ENCODE peak calls at places on chromosome X, in six cellular contexts. S, U, X, W, B and H are unnamed samples.
A peak's percentile ranks its signal among the peaks of the same experiment; 100 is the strongest.

GRCh38 chrX:150772150-150772970 is 79.2 kb downstream of the MTMR1 start:
- DNase-seq in S (peak; percentile 59), W (peak; percentile 78), U (peak; percentile 71), X (peak; percentile 36), B (peak; percentile 70), H (peak; percentile 57)

GRCh38 chrX:130560558-130560957 is 158.8 kb downstream of the RBMX2 start:
- DNase-seq in B (no peak), S (no peak), W (no peak), X (no peak), U (no peak), H (no peak)

GRCh38 chrX:154025230-154025629 is 5.5 kb upstream of the IRAK1 start:
- DNase-seq in W (no peak), S (no peak), U (no peak), X (no peak), B (no peak), H (no peak)

GRCh38 chrX:19514791-19515614 is at the start of gene MAP3K15:
- DNase-seq in X (peak; percentile 12), W (no peak), U (peak; percentile 12), S (no peak), B (no peak), H (no peak)

GRCh38 chrX:101287402-101287801 is 3.7 kb downstream of the TAF7L start:
- DNase-seq in B (peak; percentile 15), W (peak; percentile 72), X (peak; percentile 33), U (peak; percentile 15), S (peak; percentile 65), H (peak; percentile 40)

GRCh38 chrX:134713618-134714107 is 55.4 kb upstream of the PLAC1 start:
- DNase-seq in X (no peak), W (no peak), S (no peak), U (no peak), B (no peak), H (no peak)

GRCh38 chrX:46912673-46913491 is 661 bp downstream of the JADE3 start:
- DNase-seq in U (peak; percentile 58), X (peak; percentile 52), B (peak; percentile 11), W (peak; percentile 54), S (peak; percentile 14), H (no peak)

GRCh38 chrX:130163350-130163851 is 2.2 kb downstream of the AIFM1 start:
- DNase-seq in B (no peak), S (no peak), W (no peak), X (no peak), U (no peak), H (no peak)

GRCh38 chrX:793216-793770 is 162.7 kb downstream of the SHOX start:
- DNase-seq in U (no peak), X (no peak), S (no peak), B (no peak), W (no peak), H (no peak)

GRCh38 chrX:68834371-68835103 is 5.7 kb downstream of the EFNB1 start:
- DNase-seq in S (no peak), B (no peak), U (no peak), W (no peak), X (no peak), H (no peak)

GRCh38 chrX:151359931-151360871 is 36.8 kb upstream of the VMA21 start:
- DNase-seq in X (peak; percentile 69), S (peak; percentile 2), W (peak; percentile 16), U (peak; percentile 18), B (peak; percentile 6), H (peak; percentile 1)

GRCh38 chrX:11944486-11944885 is 186.4 kb downstream of the MSL3 start:
- DNase-seq in U (no peak), X (peak; percentile 50), S (peak; percentile 49), B (peak; percentile 45), W (no peak), H (no peak)

GRCh38 chrX:118523920-118524319 is 28.3 kb downstream of the DOCK11 start:
- DNase-seq in X (no peak), B (no peak), S (no peak), W (no peak), U (no peak), H (no peak)

GRCh38 chrX:17591741-17592110 is 145.6 kb upstream of the SCML1 start:
- DNase-seq in W (peak; percentile 71), U (no peak), X (no peak), B (no peak), S (peak; percentile 92), H (no peak)

GRCh38 chrX:73877687-73878086 is 314.7 kb downstream of the CHIC1 start:
- DNase-seq in B (no peak), X (no peak), W (no peak), U (no peak), S (no peak), H (no peak)